ENCODE peak calls at places on chromosomes 6 and 20, in five cellular contexts. Q is stimulated activated CD8-positive, alpha-beta memory T cell treated with anti-CD3 and anti-CD28 coated beads, Interleukin-4, amount 100 ng/mL, for 1 hour; X is stimulated activated naive B cell treated with anti-CD40 and anti-IgM and Interleukin-4, amounts not matched to agents 10 μg/mL and 1 μg/mL and 100 μg/mL, for 72 hours; T is M059J; K is HT1080. F is an unnamed sample.

GRCh38 chr6:133610271-133610840 is 278.6 kb upstream of the TCF21 start:
- DNase-seq in X (no peak), K (peak), T (peak), Q (no peak), F (no peak)

GRCh38 chr6:145044606-145045275 is 690.6 kb downstream of the EPM2A start:
- DNase-seq in K (peak), X (no peak), T (peak), Q (no peak), F (peak)

GRCh38 chr20:1844723-1845523 is 50.3 kb upstream of the SIRPA start:
- DNase-seq in T (peak), X (peak), K (no peak), Q (no peak), F (no peak)

GRCh38 chr20:10611357-10611756 is 62.4 kb downstream of the JAG1 start:
- DNase-seq in K (peak), T (peak), X (no peak), Q (no peak), F (peak)

GRCh38 chr20:51938557-51939324 is 136.4 kb upstream of the SALL4 start:
- DNase-seq in Q (no peak), K (no peak), T (no peak), X (no peak), F (no peak)

GRCh38 chr6:45619994-45620471 is 242.3 kb upstream of the SUPT3H start:
- DNase-seq in X (no peak), T (peak), K (peak), Q (no peak), F (no peak)

GRCh38 chr6:111921108-111921507 is 47.9 kb upstream of the FYN start:
- DNase-seq in T (no peak), Q (no peak), X (no peak), K (no peak), F (no peak)

GRCh38 chr20:47389867-47390347 is 33.4 kb upstream of the ZMYND8 start:
- DNase-seq in T (peak), X (peak), K (peak), Q (no peak), F (peak)

GRCh38 chr20:40506567-40506966 is 182.5 kb downstream of the MAFB start:
- DNase-seq in T (peak), X (no peak), Q (no peak), K (peak), F (peak)

GRCh38 chr20:24034820-24035219 is 46.2 kb upstream of the GGTLC1 start:
- DNase-seq in X (no peak), K (no peak), Q (no peak), T (peak), F (no peak)

GRCh38 chr6:109793793-109794192 is 102.7 kb downstream of the FIG4 start:
- DNase-seq in Q (no peak), K (peak), X (no peak), T (peak), F (peak)

GRCh38 chr6:158619922-158620801 is 24.4 kb downstream of the DYNLT1 start:
- DNase-seq in T (no peak), X (no peak), Q (no peak), K (no peak), F (no peak)

GRCh38 chr6:7991992-7992815 is 72.0 kb downstream of the BLOC1S5 start:
- DNase-seq in X (no peak), Q (no peak), K (peak), T (peak), F (peak)

GRCh38 chr6:167762259-167762962 is 64.3 kb upstream of the AFDN start:
- DNase-seq in K (no peak), X (no peak), T (no peak), Q (no peak), F (no peak)

GRCh38 chr6:109079981-109080380 is 14.7 kb downstream of the SESN1 start:
- DNase-seq in X (no peak), K (no peak), Q (no peak), T (no peak), F (no peak)

GRCh38 chr6:158825038-158825950 is 6.1 kb upstream of the EZR start:
- DNase-seq in Q (no peak), T (no peak), X (no peak), K (no peak), F (no peak)

GRCh38 chr6:75460636-75461035 is 33.0 kb downstream of the FILIP1 start:
- DNase-seq in T (peak), X (no peak), Q (no peak), K (no peak), F (no peak)

GRCh38 chr6:142377112-142377848 is 75.5 kb downstream of the ADGRG6 start:
- DNase-seq in X (no peak), T (peak), K (no peak), Q (no peak), F (no peak)

GRCh38 chr6:162151050-162151658 is 576.4 kb downstream of the PRKN start:
- DNase-seq in X (no peak), Q (no peak), T (no peak), K (peak), F (no peak)

GRCh38 chr6:116476021-116476678 is 15.0 kb downstream of the CALHM6 start:
- DNase-seq in Q (no peak), K (no peak), T (no peak), X (peak), F (no peak)

GRCh38 chr6:137969874-137970273 is 102.8 kb downstream of the TNFAIP3 start:
- DNase-seq in K (no peak), X (no peak), T (no peak), Q (no peak), F (no peak)

GRCh38 chr6:160042788-160043301 is 74.0 kb downstream of the IGF2R start:
- DNase-seq in K (peak), X (no peak), T (peak), Q (no peak), F (no peak)

GRCh38 chr6:96060249-96060648 is 44.5 kb downstream of the FUT9 start:
- DNase-seq in T (no peak), X (no peak), K (no peak), Q (no peak), F (no peak)

GRCh38 chr6:160376445-160376844 is 28.3 kb downstream of the SLC22A3 start:
- DNase-seq in T (no peak), K (no peak), Q (no peak), X (no peak), F (no peak)

GRCh38 chr6:53451165-53451564 is 93.7 kb downstream of the GCLC start:
- DNase-seq in Q (no peak), K (no peak), T (no peak), X (no peak), F (no peak)

GRCh38 chr6:46918830-46919229 is 2.9 kb downstream of the ADGRF5 start:
- DNase-seq in T (peak), K (no peak), Q (no peak), X (no peak), F (no peak)

GRCh38 chr20:17663486-17663885 is 18.6 kb downstream of the RRBP1 start:
- DNase-seq in K (no peak), Q (no peak), T (no peak), X (no peak), F (no peak)

GRCh38 chr6:76885861-76886301 is 577.4 kb downstream of the HTR1B start:
- DNase-seq in K (peak), X (no peak), Q (no peak), T (peak), F (no peak)

F was measured in RKO.